ENCODE peak calls at places on chromosomes 6 and 20, in ten cellular contexts. One of them, this sample, is unnamed.

GRCh38 chr6:122797537-122797936 is 8.5 kb downstream of the SMPDL3A start:
- DNase-seq in body of pancreas: no peak
- DNase-seq in tibial nerve: no peak
- DNase-seq in bronchial epithelial cell: no peak
- DNase-seq in WTC11: no peak
- DNase-seq in pancreas: no peak
- DNase-seq in transverse colon: no peak
- DNase-seq in brain microvascular endothelial cell: no peak
- DNase-seq in cardiac muscle cell: no peak
- DNase-seq in OCI-LY7: no peak
- DNase-seq in this sample: no peak

GRCh38 chr6:2920671-2921112 is 17.6 kb upstream of the SERPINB9 start:
- DNase-seq in body of pancreas: no peak
- DNase-seq in tibial nerve: no peak
- DNase-seq in bronchial epithelial cell: no peak
- DNase-seq in WTC11: peak; percentile 52
- DNase-seq in pancreas: no peak
- DNase-seq in transverse colon: no peak
- DNase-seq in brain microvascular endothelial cell: no peak
- DNase-seq in cardiac muscle cell: no peak
- DNase-seq in OCI-LY7: no peak
- DNase-seq in this sample: no peak

GRCh38 chr20:61271273-61272221 is 19.5 kb downstream of the CDH4 start:
- DNase-seq in body of pancreas: no peak
- DNase-seq in tibial nerve: no peak
- DNase-seq in bronchial epithelial cell: no peak
- DNase-seq in WTC11: no peak
- DNase-seq in pancreas: no peak
- DNase-seq in transverse colon: no peak
- DNase-seq in brain microvascular endothelial cell: no peak
- DNase-seq in cardiac muscle cell: no peak
- DNase-seq in OCI-LY7: no peak
- DNase-seq in this sample: no peak

GRCh38 chr6:137231895-137232294 is 12.7 kb upstream of the IFNGR1 start:
- DNase-seq in body of pancreas: no peak
- DNase-seq in tibial nerve: no peak
- DNase-seq in bronchial epithelial cell: no peak
- DNase-seq in WTC11: no peak
- DNase-seq in pancreas: no peak
- DNase-seq in transverse colon: no peak
- DNase-seq in brain microvascular endothelial cell: no peak
- DNase-seq in cardiac muscle cell: no peak
- DNase-seq in OCI-LY7: no peak
- DNase-seq in this sample: no peak

GRCh38 chr6:137282253-137282652 is 63.1 kb upstream of the IFNGR1 start:
- DNase-seq in body of pancreas: peak; percentile 23
- DNase-seq in tibial nerve: no peak
- DNase-seq in bronchial epithelial cell: no peak
- DNase-seq in WTC11: no peak
- DNase-seq in pancreas: no peak
- DNase-seq in transverse colon: no peak
- DNase-seq in brain microvascular endothelial cell: no peak
- DNase-seq in cardiac muscle cell: no peak
- DNase-seq in OCI-LY7: no peak
- DNase-seq in this sample: peak; percentile 31

GRCh38 chr6:26251354-26252081 is 113.5 kb upstream of the BTN3A2 start:
- DNase-seq in body of pancreas: peak; percentile 43
- DNase-seq in tibial nerve: peak; percentile 16
- DNase-seq in bronchial epithelial cell: peak; percentile 91
- DNase-seq in WTC11: peak; percentile 79
- DNase-seq in pancreas: no peak
- DNase-seq in transverse colon: peak; percentile 82
- DNase-seq in brain microvascular endothelial cell: peak; percentile 84
- DNase-seq in cardiac muscle cell: peak; percentile 83
- DNase-seq in OCI-LY7: no peak
- DNase-seq in this sample: peak; percentile 72

GRCh38 chr20:35953411-35954199 is 697 bp downstream of the SCAND1 start:
- DNase-seq in body of pancreas: peak; percentile 56
- DNase-seq in tibial nerve: no peak
- DNase-seq in bronchial epithelial cell: peak; percentile 19
- DNase-seq in WTC11: peak; percentile 54
- DNase-seq in pancreas: peak; percentile 68
- DNase-seq in transverse colon: peak; percentile 60
- DNase-seq in brain microvascular endothelial cell: peak; percentile 18
- DNase-seq in cardiac muscle cell: peak; percentile 65
- DNase-seq in OCI-LY7: peak; percentile 86
- DNase-seq in this sample: peak; percentile 56

GRCh38 chr6:40268166-40268958 is 318.8 kb downstream of the LRFN2 start:
- DNase-seq in body of pancreas: no peak
- DNase-seq in tibial nerve: no peak
- DNase-seq in bronchial epithelial cell: no peak
- DNase-seq in WTC11: no peak
- DNase-seq in pancreas: no peak
- DNase-seq in transverse colon: no peak
- DNase-seq in brain microvascular endothelial cell: no peak
- DNase-seq in cardiac muscle cell: no peak
- DNase-seq in OCI-LY7: no peak
- DNase-seq in this sample: no peak

GRCh38 chr6:64774881-64775280 is 932.1 kb downstream of the EYS start:
- DNase-seq in body of pancreas: no peak
- DNase-seq in tibial nerve: no peak
- DNase-seq in bronchial epithelial cell: no peak
- DNase-seq in WTC11: no peak
- DNase-seq in pancreas: no peak
- DNase-seq in transverse colon: no peak
- DNase-seq in brain microvascular endothelial cell: no peak
- DNase-seq in cardiac muscle cell: no peak
- DNase-seq in OCI-LY7: no peak
- DNase-seq in this sample: no peak

GRCh38 chr6:37145443-37145842 is 24.5 kb upstream of the PIM1 start:
- DNase-seq in body of pancreas: no peak
- DNase-seq in tibial nerve: no peak
- DNase-seq in bronchial epithelial cell: no peak
- DNase-seq in WTC11: no peak
- DNase-seq in pancreas: no peak
- DNase-seq in transverse colon: no peak
- DNase-seq in brain microvascular endothelial cell: peak; percentile 5
- DNase-seq in cardiac muscle cell: no peak
- DNase-seq in OCI-LY7: no peak
- DNase-seq in this sample: no peak

GRCh38 chr20:57748601-57749130 is 38.9 kb upstream of the PMEPA1 start:
- DNase-seq in body of pancreas: peak; percentile 77
- DNase-seq in tibial nerve: peak; percentile 62
- DNase-seq in bronchial epithelial cell: peak; percentile 87
- DNase-seq in WTC11: no peak
- DNase-seq in pancreas: peak; percentile 76
- DNase-seq in transverse colon: peak; percentile 82
- DNase-seq in brain microvascular endothelial cell: peak; percentile 69
- DNase-seq in cardiac muscle cell: peak; percentile 36
- DNase-seq in OCI-LY7: no peak
- DNase-seq in this sample: peak; percentile 56

GRCh38 chr6:44245912-44246662 is 814 bp upstream of the HSP90AB1 start:
- DNase-seq in body of pancreas: peak; percentile 90
- DNase-seq in tibial nerve: peak; percentile 75
- DNase-seq in bronchial epithelial cell: peak; percentile 66
- DNase-seq in WTC11: peak; percentile 98
- DNase-seq in pancreas: peak; percentile 94
- DNase-seq in transverse colon: peak; percentile 91
- DNase-seq in brain microvascular endothelial cell: peak; percentile 77
- DNase-seq in cardiac muscle cell: peak; percentile 91
- DNase-seq in OCI-LY7: peak; percentile 90
- DNase-seq in this sample: peak; percentile 88
- TF ChIP-seq CTCF in body of pancreas: no peak
- TF ChIP-seq CTCF in tibial nerve: peak; percentile 41
- TF ChIP-seq CTCF in bronchial epithelial cell: peak; percentile 31
- TF ChIP-seq CTCF in WTC11: no peak
- TF ChIP-seq CTCF in pancreas: no peak
- TF ChIP-seq CTCF in transverse colon: no peak
- TF ChIP-seq CTCF in brain microvascular endothelial cell: peak; percentile 21
- TF ChIP-seq CTCF in cardiac muscle cell: no peak
- TF ChIP-seq CTCF in OCI-LY7: peak; percentile 74
- TF ChIP-seq CTCF in this sample: peak; percentile 27

GRCh38 chr6:16802071-16802470 is 40.8 kb upstream of the ATXN1 start:
- DNase-seq in body of pancreas: no peak
- DNase-seq in tibial nerve: no peak
- DNase-seq in bronchial epithelial cell: no peak
- DNase-seq in WTC11: no peak
- DNase-seq in pancreas: no peak
- DNase-seq in transverse colon: no peak
- DNase-seq in brain microvascular endothelial cell: no peak
- DNase-seq in cardiac muscle cell: no peak
- DNase-seq in OCI-LY7: no peak
- DNase-seq in this sample: no peak

GRCh38 chr6:16804007-16804303 is 42.7 kb upstream of the ATXN1 start:
- DNase-seq in body of pancreas: no peak
- DNase-seq in tibial nerve: no peak
- DNase-seq in bronchial epithelial cell: no peak
- DNase-seq in WTC11: no peak
- DNase-seq in pancreas: no peak
- DNase-seq in transverse colon: no peak
- DNase-seq in brain microvascular endothelial cell: no peak
- DNase-seq in cardiac muscle cell: no peak
- DNase-seq in OCI-LY7: no peak
- DNase-seq in this sample: no peak

GRCh38 chr6:16804515-16805161 is 43.4 kb upstream of the ATXN1 start:
- DNase-seq in body of pancreas: no peak
- DNase-seq in tibial nerve: no peak
- DNase-seq in bronchial epithelial cell: no peak
- DNase-seq in WTC11: no peak
- DNase-seq in pancreas: no peak
- DNase-seq in transverse colon: no peak
- DNase-seq in brain microvascular endothelial cell: no peak
- DNase-seq in cardiac muscle cell: no peak
- DNase-seq in OCI-LY7: no peak
- DNase-seq in this sample: no peak

GRCh38 chr6:16805190-16805860 is 44.1 kb upstream of the ATXN1 start:
- DNase-seq in body of pancreas: no peak
- DNase-seq in tibial nerve: no peak
- DNase-seq in bronchial epithelial cell: peak; percentile 54
- DNase-seq in WTC11: no peak
- DNase-seq in pancreas: no peak
- DNase-seq in transverse colon: no peak
- DNase-seq in brain microvascular endothelial cell: no peak
- DNase-seq in cardiac muscle cell: peak; percentile 81
- DNase-seq in OCI-LY7: no peak
- DNase-seq in this sample: no peak

GRCh38 chr6:16803294-16804006 is 42.2 kb upstream of the ATXN1 start:
- DNase-seq in body of pancreas: peak; percentile 21
- DNase-seq in tibial nerve: no peak
- DNase-seq in bronchial epithelial cell: no peak
- DNase-seq in WTC11: peak; percentile 73
- DNase-seq in pancreas: no peak
- DNase-seq in transverse colon: peak; percentile 14
- DNase-seq in brain microvascular endothelial cell: peak; percentile 80
- DNase-seq in cardiac muscle cell: peak; percentile 86
- DNase-seq in OCI-LY7: no peak
- DNase-seq in this sample: no peak
- TF ChIP-seq CTCF in body of pancreas: no peak
- TF ChIP-seq CTCF in tibial nerve: no peak
- TF ChIP-seq CTCF in bronchial epithelial cell: no peak
- TF ChIP-seq CTCF in WTC11: no peak
- TF ChIP-seq CTCF in pancreas: no peak
- TF ChIP-seq CTCF in transverse colon: no peak
- TF ChIP-seq CTCF in brain microvascular endothelial cell: no peak
- TF ChIP-seq CTCF in cardiac muscle cell: no peak
- TF ChIP-seq CTCF in OCI-LY7: no peak
- TF ChIP-seq CTCF in this sample: no peak

GRCh38 chr20:38229376-38230252 is 30.9 kb downstream of the KIAA1755 start:
- DNase-seq in body of pancreas: no peak
- DNase-seq in tibial nerve: peak; percentile 45
- DNase-seq in bronchial epithelial cell: peak; percentile 19
- DNase-seq in WTC11: no peak
- DNase-seq in pancreas: no peak
- DNase-seq in transverse colon: no peak
- DNase-seq in brain microvascular endothelial cell: no peak
- DNase-seq in cardiac muscle cell: peak; percentile 45
- DNase-seq in OCI-LY7: no peak
- DNase-seq in this sample: peak; percentile 39
- TF ChIP-seq CTCF in body of pancreas: no peak
- TF ChIP-seq CTCF in tibial nerve: peak; percentile 33
- TF ChIP-seq CTCF in bronchial epithelial cell: peak; percentile 64
- TF ChIP-seq CTCF in WTC11: peak; percentile 38
- TF ChIP-seq CTCF in pancreas: no peak
- TF ChIP-seq CTCF in transverse colon: no peak
- TF ChIP-seq CTCF in brain microvascular endothelial cell: peak; percentile 67
- TF ChIP-seq CTCF in cardiac muscle cell: peak; percentile 63
- TF ChIP-seq CTCF in OCI-LY7: peak; percentile 62
- TF ChIP-seq CTCF in this sample: no peak

GRCh38 chr6:29602564-29603361 is 17.8 kb downstream of the OR2H2 start:
- DNase-seq in body of pancreas: no peak
- DNase-seq in tibial nerve: no peak
- DNase-seq in bronchial epithelial cell: no peak
- DNase-seq in WTC11: peak; percentile 62
- DNase-seq in pancreas: no peak
- DNase-seq in transverse colon: no peak
- DNase-seq in brain microvascular endothelial cell: peak; percentile 20
- DNase-seq in cardiac muscle cell: peak; percentile 68
- DNase-seq in OCI-LY7: peak; percentile 11
- DNase-seq in this sample: no peak
- TF ChIP-seq CTCF in body of pancreas: no peak
- TF ChIP-seq CTCF in tibial nerve: no peak
- TF ChIP-seq CTCF in bronchial epithelial cell: no peak
- TF ChIP-seq CTCF in WTC11: peak; percentile 19
- TF ChIP-seq CTCF in pancreas: no peak
- TF ChIP-seq CTCF in transverse colon: no peak
- TF ChIP-seq CTCF in brain microvascular endothelial cell: peak; percentile 64
- TF ChIP-seq CTCF in cardiac muscle cell: peak; percentile 28
- TF ChIP-seq CTCF in OCI-LY7: peak; percentile 49
- TF ChIP-seq CTCF in this sample: peak; percentile 20

DNA sequence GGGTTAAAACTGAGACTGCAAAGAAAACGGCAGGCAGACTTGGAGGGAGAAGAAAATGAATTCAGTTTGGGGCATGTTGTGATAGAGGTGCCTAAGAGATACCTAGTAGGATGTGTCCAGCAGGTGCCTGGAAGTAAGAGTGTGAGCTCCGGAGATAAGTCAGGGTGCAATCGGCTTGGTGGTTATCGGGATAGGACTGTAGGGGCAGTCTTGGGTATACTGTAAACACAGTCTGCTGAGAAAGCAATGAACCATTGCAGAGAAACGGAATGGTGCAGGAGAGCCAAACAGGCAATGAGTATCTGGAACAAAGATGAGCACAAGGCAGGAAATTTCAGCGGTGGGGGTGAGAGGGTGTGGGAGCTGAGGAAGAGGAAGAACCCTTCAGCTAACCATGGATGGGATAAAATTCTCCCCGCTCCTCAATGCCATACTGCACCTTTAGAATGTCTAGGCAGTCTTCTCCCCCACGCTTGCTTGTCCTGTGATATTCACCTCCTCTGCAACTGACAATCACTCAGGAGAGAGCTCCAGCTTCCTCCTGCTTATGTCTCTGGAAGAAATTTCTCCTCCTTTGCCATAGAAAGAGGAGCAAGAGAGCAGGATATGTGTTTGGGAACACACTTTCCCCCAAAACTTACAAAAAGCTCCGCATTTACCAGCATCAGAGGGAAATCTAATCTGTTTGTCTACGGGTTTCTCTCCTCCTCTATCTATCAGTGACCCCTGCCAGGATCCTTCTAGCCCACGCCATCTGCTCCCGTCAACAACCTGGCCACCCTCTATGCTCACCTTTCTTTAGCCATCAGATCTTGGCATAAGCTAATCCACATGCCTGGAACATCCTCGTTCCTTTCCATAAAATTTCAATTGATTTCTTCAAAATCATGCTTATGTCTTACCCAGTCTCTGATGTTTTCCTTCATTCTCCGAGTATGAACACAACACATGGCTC is 381.7 kb upstream of the JARID2 start:
- DNase-seq in body of pancreas: no peak
- DNase-seq in tibial nerve: no peak
- DNase-seq in bronchial epithelial cell: no peak
- DNase-seq in WTC11: no peak
- DNase-seq in pancreas: no peak
- DNase-seq in transverse colon: no peak
- DNase-seq in brain microvascular endothelial cell: no peak
- DNase-seq in cardiac muscle cell: peak; percentile 26
- DNase-seq in OCI-LY7: no peak
- DNase-seq in this sample: no peak
- TF ChIP-seq CTCF in body of pancreas: no peak
- TF ChIP-seq CTCF in tibial nerve: no peak
- TF ChIP-seq CTCF in bronchial epithelial cell: no peak
- TF ChIP-seq CTCF in WTC11: no peak
- TF ChIP-seq CTCF in pancreas: no peak
- TF ChIP-seq CTCF in transverse colon: no peak
- TF ChIP-seq CTCF in brain microvascular endothelial cell: peak; percentile 6
- TF ChIP-seq CTCF in cardiac muscle cell: peak; percentile 21
- TF ChIP-seq CTCF in OCI-LY7: no peak
- TF ChIP-seq CTCF in this sample: no peak

This sample was measured in GM20000.